ENCODE peak calls at places on chromosomes 3 and 15, in five cellular contexts. J is DMS 273 treated with DMSO at 0.1 percent for 48 hours; D is NCI-H187 treated with DMSO at 0.1 percent for 48 hours; Z is amniotic epithelial cell; E is stimulated activated CD4-positive, alpha-beta T cell treated with anti-CD3 and anti-CD28 coated beads, Interleukin-12 subunit alpha, Interleukin-12 subunit beta, amount 100 ng/mL, for 4 hours. V is an unnamed sample.

GRCh38 chr3:61663728-61664492 is 102.5 kb downstream of the PTPRG start:
- DNase-seq in J (peak), D (no peak), Z (peak), E (no peak), V (peak)

GRCh38 chr3:172357850-172358754 is 90.2 kb downstream of the GHSR start:
- DNase-seq in J (no peak), D (no peak), Z (peak), E (no peak), V (no peak)

GRCh38 chr15:94119923-94120775 is 111.2 kb upstream of the MCTP2 start:
- DNase-seq in J (peak), D (peak), Z (peak), E (no peak), V (peak)

GRCh38 chr3:161913786-161914389 is 417.3 kb downstream of the OTOL1 start:
- DNase-seq in J (no peak), D (no peak), Z (peak), E (no peak), V (no peak)

GRCh38 chr3:123346726-123347125 is 102.2 kb downstream of the ADCY5 start:
- DNase-seq in J (peak), D (no peak), Z (no peak), E (no peak), V (no peak)

GRCh38 chr15:76340802-76341365 is 4.3 kb downstream of the ISL2 start:
- DNase-seq in J (no peak), D (no peak), Z (no peak), E (peak), V (no peak)

GRCh38 chr3:173584093-173584833 is 186.7 kb downstream of the NLGN1 start:
- DNase-seq in J (peak), D (no peak), Z (peak), E (no peak), V (peak)

GRCh38 chr15:57896114-57896513 is 169.4 kb downstream of the ALDH1A2 start:
- DNase-seq in J (no peak), D (no peak), Z (no peak), E (no peak), V (no peak)

GRCh38 chr15:85007741-85008140 is 26.1 kb downstream of the PDE8A start:
- DNase-seq in J (no peak), D (no peak), Z (no peak), E (no peak), V (no peak)

GRCh38 chr3:145094355-145094941 is 1066.5 kb downstream of the PLOD2 start:
- DNase-seq in J (peak), D (no peak), Z (peak), E (no peak), V (no peak)

GRCh38 chr15:90681480-90681879 is 35.7 kb upstream of the BLM start:
- DNase-seq in J (no peak), D (no peak), Z (peak), E (no peak), V (no peak)

GRCh38 chr15:36152961-36153360 is 426.5 kb upstream of the CDIN1 start:
- DNase-seq in J (no peak), D (no peak), Z (no peak), E (no peak), V (no peak)

GRCh38 chr15:68821190-68821897 is 649 bp upstream of the ANP32A start:
- DNase-seq in J (no peak), D (no peak), Z (no peak), E (peak), V (no peak)

GRCh38 chr3:24017305-24017704 is 72.2 kb downstream of the NR1D2 start:
- DNase-seq in J (no peak), D (no peak), Z (no peak), E (no peak), V (no peak)

GRCh38 chr3:35529337-35529736 is 110.0 kb upstream of the ARPP21 start:
- DNase-seq in J (no peak), D (no peak), Z (no peak), E (no peak), V (no peak)

GRCh38 chr3:134640872-134641470 is 9.9 kb downstream of the KY start:
- DNase-seq in J (peak), D (no peak), Z (peak), E (no peak), V (peak)

GRCh38 chr15:64635486-64635815 is 139.9 kb downstream of the RBPMS2 start:
- DNase-seq in J (no peak), D (no peak), Z (peak), E (no peak), V (peak)

GRCh38 chr15:67569668-67570067 is 27.2 kb downstream of the MAP2K5 start:
- DNase-seq in J (no peak), D (no peak), Z (no peak), E (no peak), V (no peak)

GRCh38 chr3:184382326-184383032 is 2.6 kb downstream of the CHRD start:
- DNase-seq in J (no peak), D (no peak), Z (no peak), E (no peak), V (no peak)

GRCh38 chr3:146896711-146897110 is 291.6 kb upstream of the PLSCR5 start:
- DNase-seq in J (no peak), D (no peak), Z (no peak), E (no peak), V (no peak)

GRCh38 chr3:71645140-71645539 is 61.6 kb upstream of the FOXP1 start:
- DNase-seq in J (no peak), D (no peak), Z (no peak), E (no peak), V (no peak)